ENCODE peak calls at places on chromosomes 3 and 15, in ten cellular contexts. U is K562, T is endothelial cell of umbilical vein, E is Panc1, A is HCT116, F is breast epithelium, C is SK-N-SH, Q is transverse colon, V is suprapubic skin, B is H1. R is an unnamed sample.

GRCh38 chr3:102451556-102451955 is 16.7 kb downstream of the ZPLD1 start:
- DNase-seq in B (no peak), E (no peak), V (no peak), U (no peak), Q (no peak), T (no peak), F (no peak), C (no peak), A (no peak), R (no peak)

GRCh38 chr3:160400631-160401150 is 1.2 kb downstream of the SMC4 start:
- DNase-seq in E (no peak), A (no peak), Q (peak; percentile 28), B (no peak), T (no peak), F (no peak), C (peak; percentile 56), V (peak; percentile 59), U (peak; percentile 23), R (peak; percentile 60)

GRCh38 chr3:55750525-55750924 is 263.4 kb upstream of the WNT5A start:
- DNase-seq in T (no peak), V (no peak), A (no peak), E (no peak), B (no peak), Q (peak; percentile 10), U (no peak), C (no peak), F (peak; percentile 67), R (no peak)

GRCh38 chr3:197555281-197556261 is at the start of gene BDH1:
- DNase-seq in A (no peak), F (no peak), C (peak; percentile 84), U (no peak), Q (peak; percentile 69), E (no peak), B (no peak), V (no peak), T (peak; percentile 13), R (no peak)

GRCh38 chr3:166100710-166101109 is 263.5 kb upstream of the BCHE start:
- DNase-seq in V (no peak), U (no peak), Q (no peak), E (no peak), F (no peak), B (no peak), C (no peak), A (no peak), T (no peak), R (no peak)

GRCh38 chr3:186311431-186311830 is 50.6 kb downstream of the DGKG start:
- DNase-seq in C (no peak), V (no peak), F (no peak), B (no peak), T (no peak), A (no peak), E (no peak), Q (no peak), U (no peak), R (no peak)

GRCh38 chr3:48405343-48405881 is 24.5 kb downstream of the PLXNB1 start:
- DNase-seq in E (no peak), F (peak; percentile 45), A (no peak), V (peak; percentile 62), Q (no peak), T (no peak), U (no peak), C (no peak), B (no peak), R (peak; percentile 68)

GRCh38 chr3:96813820-96814580 is 394 bp upstream of the EPHA6 start:
- DNase-seq in Q (peak; percentile 26), F (peak; percentile 54), A (no peak), U (no peak), T (peak; percentile 43), B (no peak), E (no peak), C (peak; percentile 67), V (peak; percentile 71), R (peak; percentile 84)

GRCh38 chr3:105676621-105677300 is 192.1 kb downstream of the CBLB start:
- DNase-seq in A (no peak), V (no peak), C (no peak), Q (no peak), U (no peak), B (no peak), T (no peak), F (no peak), E (no peak), R (no peak)

GRCh38 chr3:8984512-8984911 is 21.2 kb upstream of the RAD18 start:
- DNase-seq in V (no peak), C (no peak), F (no peak), Q (no peak), B (no peak), U (no peak), A (no peak), E (no peak), T (no peak), R (no peak)

GRCh38 chr3:110929811-110930210 is 141.8 kb upstream of the NECTIN3 start:
- DNase-seq in F (no peak), U (no peak), B (no peak), A (no peak), T (no peak), E (no peak), V (no peak), Q (no peak), C (no peak), R (no peak)

GRCh38 chr3:188673509-188674239 is 498.1 kb upstream of the TPRG1 start:
- DNase-seq in Q (no peak), V (no peak), U (no peak), C (no peak), F (no peak), E (no peak), B (no peak), A (no peak), T (no peak), R (no peak)

GRCh38 chr3:169665264-169666078 is 2.0 kb upstream of the MECOM start:
- DNase-seq in V (no peak), U (peak; percentile 12), B (no peak), E (no peak), T (peak; percentile 42), A (no peak), F (no peak), Q (no peak), C (peak; percentile 21), R (no peak)

GRCh38 chr3:73086071-73086494 is 24.6 kb downstream of the EBLN2 start:
- DNase-seq in Q (peak; percentile 42), C (peak; percentile 71), V (no peak), A (peak; percentile 38), F (no peak), U (peak; percentile 46), E (no peak), B (no peak), T (peak; percentile 44), R (no peak)

GRCh38 chr3:61387817-61388216 is 136.6 kb upstream of the FHIT start:
- DNase-seq in C (no peak), B (no peak), U (no peak), Q (no peak), A (no peak), F (no peak), V (no peak), E (no peak), T (no peak), R (no peak)

DNA sequence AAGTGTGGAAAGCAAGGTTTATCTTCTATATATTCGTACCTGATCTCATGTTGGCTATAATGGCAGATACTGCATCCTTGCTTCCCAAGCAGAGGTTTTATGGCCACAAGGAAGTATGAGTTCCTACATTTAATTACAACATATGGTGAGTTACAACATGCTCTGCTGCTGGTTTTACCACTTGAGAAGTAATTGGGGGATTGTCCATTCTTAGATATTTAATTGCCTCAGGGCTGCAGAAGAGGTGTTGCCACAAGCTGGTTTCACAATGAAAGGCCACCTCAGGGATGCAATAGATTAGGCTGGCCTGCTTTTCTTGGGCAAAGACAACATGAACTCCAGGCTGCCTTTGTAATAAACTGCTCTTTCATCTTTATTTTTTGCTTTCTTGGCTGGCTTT is 48.6 kb downstream of the RAP2B start:
- DNase-seq in C (no peak), A (no peak), E (no peak), V (no peak), F (no peak), U (no peak), Q (no peak), B (no peak), T (no peak), R (no peak)
- H3K9me3 ChIP-seq in C (no peaks in the 10 kb centered on the region), A (no peaks in the 10 kb centered on the region), E (no peaks in the 10 kb centered on the region), V (no peaks in the 10 kb centered on the region), F (no peaks in the 10 kb centered on the region), U (no peaks in the 10 kb centered on the region), Q (no peaks in the 10 kb centered on the region), B (no peaks in the 10 kb centered on the region), T (no peaks in the 10 kb centered on the region), R (no peaks in the 10 kb centered on the region)

DNA sequence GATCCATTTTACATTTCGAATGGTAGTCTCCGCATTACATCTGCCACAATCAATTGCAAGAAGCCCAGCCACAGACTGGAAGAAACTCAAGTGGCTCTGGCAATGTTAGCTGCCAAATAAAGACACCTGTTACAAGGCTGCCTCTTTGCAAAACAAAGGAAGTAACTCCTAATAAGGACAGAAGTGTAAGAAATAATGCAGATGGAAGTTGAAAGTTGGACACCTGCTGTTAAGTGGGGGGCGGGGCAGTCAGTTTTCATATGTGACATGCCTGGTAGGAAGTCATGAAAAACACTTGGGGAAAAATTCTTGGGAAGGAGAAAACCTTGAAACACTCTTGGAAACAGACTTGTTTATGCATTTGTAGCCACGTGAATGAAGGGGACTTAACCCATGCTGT is 54.1 kb upstream of the ATP2C1 start:
- DNase-seq in E (no peak), C (no peak), U (no peak), F (no peak), B (peak; percentile 15), T (no peak), V (no peak), A (no peak), Q (no peak), R (no peak)
- H3K4me3 ChIP-seq in E (no peak overlapping the region), C (no peak overlapping the region), U (no peak overlapping the region), F (no peak overlapping the region), B (no peak overlapping the region), T (no peak overlapping the region), V (no peak overlapping the region), A (no peak overlapping the region), Q (no peak overlapping the region), R (no peak overlapping the region)

DNA sequence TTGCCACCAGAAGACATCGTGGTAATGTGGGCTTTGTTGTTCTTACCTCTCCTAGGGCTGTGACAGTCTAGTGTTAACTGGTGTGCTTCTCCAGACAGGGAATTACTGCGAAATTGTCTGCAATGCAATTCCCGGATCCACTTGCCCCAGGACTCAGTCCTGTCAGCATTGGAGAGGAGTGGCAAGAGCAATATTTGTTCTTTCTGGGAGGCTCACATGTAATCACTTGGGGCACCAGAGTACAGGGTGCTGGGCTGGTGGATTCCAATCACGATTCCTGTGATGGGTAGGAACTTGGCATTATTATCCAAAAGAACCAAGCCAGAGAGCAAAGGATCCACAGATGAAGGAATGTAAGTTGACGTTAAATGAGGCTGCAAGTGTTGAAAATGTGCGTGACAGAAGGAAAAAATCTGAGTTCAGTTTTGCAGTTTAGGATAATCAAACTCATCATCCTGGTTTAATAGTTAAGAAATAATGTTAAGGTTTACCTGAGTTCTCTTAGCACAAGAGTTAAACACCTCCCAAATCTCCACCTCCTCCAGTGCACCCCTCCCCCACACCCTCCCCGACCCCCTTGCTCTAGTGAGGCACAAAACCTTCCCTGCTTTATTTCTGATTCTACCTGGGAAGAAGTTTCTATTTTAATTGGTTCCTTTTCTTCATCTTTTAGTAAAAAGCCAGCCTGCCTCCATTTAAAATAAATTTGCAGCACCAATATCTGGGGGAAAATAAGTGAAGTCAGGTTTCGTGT is 79.2 kb downstream of the GMPS start:
- DNase-seq in U (no peak), C (no peak), E (no peak), B (no peak), V (no peak), F (no peak), A (no peak), Q (no peak), T (no peak), R (no peak)
- TF ChIP-seq POLR2AphosphoS5 in U (no peak), C (no peak), E (peak; percentile 60), B (no peak), V (no peak), F (no peak), A (no peak), Q (no peak), T (no peak), R (no peak)

GRCh38 chr15:22229971-22230815 is 149.9 kb downstream of the OR4M2 start:
- DNase-seq in F (no peak), V (no peak), E (no peak), B (no peak), Q (no peak), C (no peak), U (no peak), T (no peak), A (no peak), R (peak; percentile 43)
- H3K9me3 ChIP-seq in F (no peaks in the 10 kb centered on the region), V (no peaks in the 10 kb centered on the region), E (no peaks in the 10 kb centered on the region), B (peaks cover 47% of the 10 kb centered on the region), Q (no peaks in the 10 kb centered on the region), C (no peaks in the 10 kb centered on the region), U (no peaks in the 10 kb centered on the region), T (peaks cover 24% of the 10 kb centered on the region), A (peaks cover 63% of the 10 kb centered on the region), R (no peaks in the 10 kb centered on the region)

R was measured in sigmoid colon.